ENCODE peak calls at places on chromosomes 7 and 10, in six cellular contexts. H is choroid plexus epithelial cell, F is IMR-90, Y is heart right ventricle, R is kidney, E is BJ. J is an unnamed sample.

GRCh38 chr10:87734987-87735827 is 75.5 kb downstream of the PAPSS2 start:
- DNase-seq in H (peak), F (peak), Y (no peak), R (no peak), E (peak), J (peak)

GRCh38 chr10:66827353-66827752 is 98.5 kb upstream of the LRRTM3 start:
- DNase-seq in H (peak), F (peak), Y (no peak), R (no peak), E (peak), J (no peak)

GRCh38 chr7:87852306-87852705 is 23.9 kb downstream of the SLC25A40 start:
- DNase-seq in H (no peak), F (no peak), Y (no peak), R (no peak), E (no peak), J (no peak)

GRCh38 chr10:6336013-6336412 is 133.3 kb downstream of the PFKFB3 start:
- DNase-seq in H (no peak), F (no peak), Y (no peak), R (no peak), E (no peak), J (no peak)

GRCh38 chr7:2843711-2844152 is 376 bp downstream of the GNA12 start:
- DNase-seq in H (peak), F (peak), Y (peak), R (peak), E (no peak), J (no peak)

GRCh38 chr7:26090927-26091519 is 61.0 kb upstream of the NFE2L3 start:
- DNase-seq in H (peak), F (peak), Y (no peak), R (no peak), E (peak), J (peak)

GRCh38 chr10:21497177-21497807 is 28.2 kb downstream of the SKIDA1 start:
- DNase-seq in H (peak), F (peak), Y (peak), R (peak), E (no peak), J (peak)

GRCh38 chr10:124558339-124558685 is 96.7 kb downstream of the LHPP start:
- DNase-seq in H (no peak), F (no peak), Y (no peak), R (no peak), E (no peak), J (no peak)

GRCh38 chr10:78336402-78336791 is 302.7 kb downstream of the RPS24 start:
- DNase-seq in H (peak), F (peak), Y (no peak), R (peak), E (peak), J (no peak)

GRCh38 chr7:47202146-47202768 is 379.7 kb downstream of the TNS3 start:
- DNase-seq in H (no peak), F (no peak), Y (no peak), R (no peak), E (no peak), J (no peak)

GRCh38 chr10:22554481-22555182 is 159.7 kb downstream of the PIP4K2A start:
- DNase-seq in H (peak), F (peak), Y (peak), R (peak), E (peak), J (peak)

GRCh38 chr7:151711906-151712771 is 164.8 kb downstream of the PRKAG2 start:
- DNase-seq in H (no peak), F (no peak), Y (no peak), R (no peak), E (no peak), J (no peak)

GRCh38 chr7:4742051-4742573 is 33.3 kb upstream of the AP5Z1 start:
- DNase-seq in H (no peak), F (no peak), Y (no peak), R (no peak), E (no peak), J (no peak)

GRCh38 chr7:7347045-7347444 is 164.7 kb downstream of the C1GALT1 start:
- DNase-seq in H (no peak), F (no peak), Y (no peak), R (no peak), E (no peak), J (no peak)

GRCh38 chr10:13690281-13690825 is 103.6 kb downstream of the PRPF18 start:
- DNase-seq in H (peak), F (no peak), Y (no peak), R (no peak), E (no peak), J (no peak)

GRCh38 chr7:48048113-48048512 is 12.8 kb downstream of the C7orf57 start:
- DNase-seq in H (no peak), F (no peak), Y (no peak), R (no peak), E (no peak), J (no peak)

GRCh38 chr7:1673581-1674102 is 3.6 kb downstream of the ELFN1 start:
- DNase-seq in H (no peak), F (no peak), Y (no peak), R (peak), E (no peak), J (no peak)

GRCh38 chr7:121485457-121486243 is 89.5 kb upstream of the FAM3C start:
- DNase-seq in H (no peak), F (no peak), Y (peak), R (no peak), E (peak), J (peak)

GRCh38 chr10:130491011-130491697 is 355.0 kb downstream of the GLRX3 start:
- DNase-seq in H (no peak), F (no peak), Y (no peak), R (no peak), E (no peak), J (no peak)

GRCh38 chr10:110165239-110165638 is 42.2 kb upstream of the MXI1 start:
- DNase-seq in H (no peak), F (no peak), Y (no peak), R (no peak), E (no peak), J (no peak)

GRCh38 chr10:649798-650690 is 39.4 kb downstream of the DIP2C start:
- DNase-seq in H (peak), F (peak), Y (no peak), R (peak), E (no peak), J (no peak)

GRCh38 chr10:1203216-1203615 is 147.0 kb downstream of the WDR37 start:
- DNase-seq in H (no peak), F (no peak), Y (no peak), R (peak), E (no peak), J (no peak)

GRCh38 chr7:2151235-2151634 is 81.5 kb downstream of the MAD1L1 start:
- DNase-seq in H (no peak), F (no peak), Y (no peak), R (peak), E (no peak), J (no peak)

GRCh38 chr10:124263726-124264125 is 155.0 kb downstream of the OAT start:
- DNase-seq in H (no peak), F (no peak), Y (no peak), R (no peak), E (no peak), J (no peak)

DNA sequence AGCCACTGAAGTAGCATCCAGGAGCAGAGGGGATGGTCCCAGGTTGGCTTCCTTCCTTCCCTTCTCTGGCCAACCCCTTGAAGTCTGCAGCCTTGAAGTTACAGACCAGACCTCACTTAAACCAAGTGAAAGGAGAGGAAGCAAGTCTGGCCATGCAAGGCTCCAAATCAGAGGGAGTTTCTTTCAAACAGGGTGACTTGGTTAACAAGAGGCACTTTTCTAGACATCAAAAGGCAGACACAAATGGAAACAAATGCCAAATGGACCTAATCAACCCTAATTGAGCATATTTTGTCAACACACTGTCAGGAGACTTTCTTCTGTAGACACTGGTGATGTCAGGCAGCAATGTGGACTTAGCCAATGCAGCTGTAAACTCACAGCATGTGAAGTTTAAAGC is 282.6 kb upstream of the FZD8 start:
- DNase-seq in H (no peak), F (no peak), Y (no peak), R (no peak), E (no peak), J (no peak)
- H3K4me3 ChIP-seq in H (no peak), F (no peak), Y (no peak), R (no peak), E (no peak), J (no peak)

GRCh38 chr10:119278126-119278701 is 70.8 kb downstream of the GRK5 start:
- DNase-seq in H (no peak), F (no peak), Y (no peak), R (no peak), E (no peak), J (no peak)

GRCh38 chr10:119272736-119273135 is 65.4 kb downstream of the GRK5 start:
- DNase-seq in H (no peak), F (no peak), Y (no peak), R (no peak), E (no peak), J (no peak)

GRCh38 chr10:119270893-119271361 is 63.6 kb downstream of the GRK5 start:
- DNase-seq in H (peak), F (peak), Y (peak), R (peak), E (no peak), J (peak)

GRCh38 chr10:119273413-119273812 is 66.0 kb downstream of the GRK5 start:
- DNase-seq in H (no peak), F (no peak), Y (no peak), R (no peak), E (no peak), J (no peak)

DNA sequence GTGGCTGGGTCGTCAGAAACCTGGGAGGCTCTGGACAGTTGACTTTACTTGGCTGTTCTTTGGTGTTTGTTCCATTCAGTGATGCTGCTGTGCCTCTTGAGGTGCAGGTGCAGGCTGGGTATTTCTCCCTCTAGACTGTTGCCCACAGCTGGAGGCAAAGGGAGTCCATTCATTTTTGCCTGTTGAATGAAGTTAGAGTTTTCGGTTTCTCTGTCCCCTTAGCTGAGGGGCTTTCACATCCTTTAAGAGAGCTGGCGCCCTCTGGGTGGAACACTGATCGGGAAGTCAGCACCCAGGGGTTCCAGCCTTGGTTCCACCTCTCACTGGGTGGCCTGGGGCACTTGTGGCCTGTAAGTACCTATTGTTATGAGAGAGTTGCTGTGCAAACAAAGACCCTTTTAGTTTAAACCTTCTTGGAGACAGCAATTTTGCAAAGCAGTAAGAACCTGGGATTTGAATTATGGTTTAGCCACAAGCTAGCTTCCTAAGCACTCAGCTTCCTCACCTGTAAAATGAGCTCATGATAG is 67.2 kb downstream of the GRK5 start:
- DNase-seq in H (no peak), F (no peak), Y (no peak), R (no peak), E (no peak), J (no peak)
- TF ChIP-seq CTCF in H (no peak), F (no peak), Y (no peak), R (no peak), E (no peak), J (no peak)

GRCh38 chr7:129169171-129169643 is 19.2 kb upstream of the SMO start:
- DNase-seq in H (peak), F (no peak), Y (peak), R (peak), E (no peak), J (peak)
- H3K4me3 ChIP-seq in H (peak), F (peak), Y (peak), R (no peak), E (peak), J (peak)

DNA sequence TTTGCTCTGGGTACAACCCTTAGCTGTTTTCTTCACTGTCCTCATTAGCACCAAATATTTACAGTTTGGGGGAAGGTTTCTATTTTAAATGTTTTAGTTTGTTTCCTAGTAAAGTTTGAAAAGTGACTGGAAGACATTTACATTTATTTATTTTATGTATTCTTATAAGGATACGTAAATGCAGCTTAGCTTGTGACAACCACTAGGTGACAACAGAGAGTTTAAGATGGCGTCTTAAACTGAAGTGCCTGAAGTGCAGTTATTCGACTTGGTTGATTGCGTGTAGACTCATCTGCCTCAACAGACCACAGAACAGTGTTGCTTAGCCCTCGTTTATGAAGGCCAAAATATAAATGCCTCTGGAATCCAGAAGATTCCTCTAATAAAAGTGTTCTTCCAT is 378.2 kb upstream of the MYO3A start:
- DNase-seq in H (no peak), F (no peak), Y (no peak), R (no peak), E (no peak), J (no peak)
- TF ChIP-seq CTCF in H (no peak), F (no peak), Y (no peak), R (peak), E (no peak), J (peak)